ENCODE peak calls at places on chromosome 15, in six cellular contexts. Q is activated naive CD8-positive, alpha-beta T cell treated with anti-CD3 and anti-CD28 coated beads, Interleukin-2, amount 50 U/mL, for 16 hours; U is cerebellar nuclear complex; O is body of pancreas; G is T-helper 17 cell; N is cardiac muscle cell. X is an unnamed sample.
A peak's percentile ranks its signal among the peaks of the same experiment; 100 is the strongest.

GRCh38 chr15:93087825-93088199 is 1.2 kb downstream of the RGMA start:
- DNase-seq in Q (peak; percentile 25), U (no peak), O (peak; percentile 82), G (peak; percentile 61), N (peak; percentile 72), X (peak; percentile 45)

GRCh38 chr15:71049706-71050422 is 65.4 kb upstream of the THSD4 start:
- DNase-seq in Q (no peak), U (no peak), O (no peak), G (no peak), N (no peak), X (no peak)

GRCh38 chr15:76107169-76107568 is 47.4 kb downstream of the TMEM266 start:
- DNase-seq in Q (no peak), U (no peak), O (no peak), G (no peak), N (no peak), X (no peak)

GRCh38 chr15:89115547-89115946 is 27.3 kb downstream of the ABHD2 start:
- DNase-seq in Q (no peak), U (peak; percentile 45), O (peak; percentile 84), G (no peak), N (no peak), X (no peak)

GRCh38 chr15:71761649-71762048 is 48.7 kb upstream of the NR2E3 start:
- DNase-seq in Q (no peak), U (no peak), O (no peak), G (no peak), N (no peak), X (no peak)

GRCh38 chr15:63075072-63075995 is 32.8 kb downstream of the TPM1 start:
- DNase-seq in Q (no peak), U (no peak), O (no peak), G (no peak), N (no peak), X (no peak)

GRCh38 chr15:100229181-100230163 is 112.3 kb downstream of the ADAMTS17 start:
- DNase-seq in Q (no peak), U (no peak), O (no peak), G (no peak), N (no peak), X (no peak)

GRCh38 chr15:64275934-64276333 is 80.0 kb downstream of the CSNK1G1 start:
- DNase-seq in Q (no peak), U (no peak), O (no peak), G (no peak), N (peak; percentile 12), X (no peak)

GRCh38 chr15:65862682-65863081 is 6.6 kb upstream of the RAB11A start:
- DNase-seq in Q (peak; percentile 34), U (no peak), O (peak; percentile 35), G (peak; percentile 30), N (peak; percentile 55), X (peak; percentile 38)

GRCh38 chr15:40506964-40507571 is 36.3 kb downstream of the CHST14 start:
- DNase-seq in Q (peak; percentile 18), U (no peak), O (peak; percentile 72), G (peak; percentile 45), N (peak; percentile 91), X (peak; percentile 45)

GRCh38 chr15:26891448-26891881 is 24.6 kb downstream of the GABRA5 start:
- DNase-seq in Q (no peak), U (no peak), O (peak; percentile 60), G (no peak), N (peak; percentile 86), X (no peak)

X was measured in activated T-helper 9 cell treated with anti-CD3 and anti-CD28 coated beads, Interleukin-2, amount 50 U/mL, for 16 hours.